ENCODE peak calls at places on chromosomes 4 and X, in four cellular contexts. N, K, R and D are unnamed samples.

GRCh38 chr4:102299708-102300107 is 45.6 kb downstream of the SLC39A8 start:
- DNase-seq in K (peak), R (no peak), N (peak), D (peak)

GRCh38 chrX:122133478-122133877 is 1050.6 kb upstream of the GRIA3 start:
- DNase-seq in R (no peak), N (no peak), K (no peak), D (no peak)

GRCh38 chrX:88024022-88024421 is 506.4 kb downstream of the KLHL4 start:
- DNase-seq in N (no peak), K (no peak), R (no peak), D (no peak)

GRCh38 chr4:101349346-101350064 is 2.2 kb upstream of the PPP3CA start:
- DNase-seq in R (no peak), K (no peak), N (no peak), D (peak)

GRCh38 chr4:7158081-7158750 is 34.1 kb upstream of the SORCS2 start:
- DNase-seq in R (no peak), K (no peak), N (no peak), D (no peak)

GRCh38 chr4:100170986-100171385 is 19.3 kb downstream of the DDIT4L start:
- DNase-seq in N (no peak), R (no peak), K (no peak), D (peak)

GRCh38 chrX:40866878-40867277 is 131.5 kb upstream of the MED14 start:
- DNase-seq in N (no peak), K (no peak), R (no peak), D (peak)

GRCh38 chr4:77599378-77599777 is 6.2 kb upstream of the CXCL13 start:
- DNase-seq in K (peak), R (no peak), N (peak), D (peak)

GRCh38 chrX:150310881-150311280 is 52.2 kb upstream of the MAMLD1 start:
- DNase-seq in N (no peak), R (no peak), K (no peak), D (no peak)

GRCh38 chrX:138777230-138777629 is 65.7 kb upstream of the FGF13 start:
- DNase-seq in R (no peak), K (no peak), N (peak), D (no peak)

GRCh38 chr4:153495480-153496206 is 29.5 kb downstream of the TMEM131L start:
- DNase-seq in K (no peak), R (no peak), N (no peak), D (no peak)

GRCh38 chr4:153499005-153499404 is 32.8 kb downstream of the TMEM131L start:
- DNase-seq in K (no peak), R (no peak), N (no peak), D (no peak)

GRCh38 chr4:153497988-153498967 is 32.1 kb downstream of the TMEM131L start:
- DNase-seq in N (no peak), K (peak), R (peak), D (no peak)

GRCh38 chr4:153494562-153494961 is 28.4 kb downstream of the TMEM131L start:
- DNase-seq in R (no peak), N (no peak), K (no peak), D (no peak)

GRCh38 chr4:153497091-153497531 is 31.0 kb downstream of the TMEM131L start:
- DNase-seq in R (no peak), K (peak), N (peak), D (peak)
- TF ChIP-seq FOS in R (no peak), K (no peak), N (no peak), D (peak)

GRCh38 chr4:151730003-151730559 is 30.7 kb downstream of the GATB start:
- DNase-seq in R (no peak), K (no peak), N (no peak), D (no peak)
- TF ChIP-seq FOS in R (no peak), K (no peak), N (no peak), D (no peak)

DNA sequence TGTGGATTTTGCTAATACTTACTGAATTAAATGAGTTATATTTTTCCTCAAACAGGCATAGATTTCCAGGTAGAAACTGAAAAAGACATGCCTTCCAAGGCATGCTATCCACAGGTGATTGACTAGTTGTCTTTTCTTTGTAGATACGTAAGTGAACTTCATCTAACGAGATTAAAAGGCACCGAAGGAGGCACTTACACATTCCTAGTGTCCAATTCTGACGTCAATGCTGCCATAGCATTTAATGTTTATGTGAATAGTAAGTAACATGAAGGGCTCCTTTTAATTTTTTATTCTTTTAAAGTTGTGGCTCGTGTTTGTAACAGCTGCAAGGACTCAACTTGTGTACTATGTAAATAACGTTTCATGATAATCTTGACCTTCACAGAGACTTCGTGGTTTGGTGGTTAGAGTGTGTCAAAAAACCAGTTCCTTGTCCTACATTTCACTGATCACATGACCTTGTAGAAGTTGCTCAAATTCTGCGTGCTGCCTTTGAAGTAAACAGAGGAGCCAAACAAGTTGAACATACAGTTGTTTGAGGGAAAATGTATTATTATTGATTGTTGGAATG is 51.6 kb downstream of the KIT start:
- DNase-seq in N (no peak), K (peak), R (no peak), D (no peak)
- TF ChIP-seq FOS in N (no peak), K (no peak), R (no peak), D (no peak)

DNA sequence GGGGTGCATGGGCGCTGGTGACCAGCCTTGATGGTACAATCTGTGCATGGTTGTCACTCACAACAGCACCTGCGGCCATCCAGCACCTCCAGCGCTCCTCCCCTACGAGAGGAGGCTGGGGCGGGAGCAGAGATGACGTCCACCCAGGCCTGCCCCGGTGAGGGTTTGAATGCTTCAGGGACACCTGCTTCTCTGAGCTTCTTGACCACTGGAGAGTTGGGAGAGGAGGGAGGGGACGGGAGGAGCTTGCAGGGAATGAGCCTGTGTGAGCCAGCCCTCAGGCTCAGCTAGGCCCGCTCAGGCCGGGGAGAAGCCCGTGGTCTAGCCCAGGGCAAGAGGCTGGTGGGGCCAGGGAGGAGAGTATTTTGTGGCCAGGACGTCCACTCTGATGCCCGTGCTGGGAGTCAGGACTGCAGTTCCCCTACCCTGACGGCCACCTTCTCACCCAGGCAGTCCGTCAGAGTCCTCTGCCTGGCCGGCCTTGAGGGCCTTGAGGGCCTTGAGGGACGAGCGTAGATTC is 59.2 kb downstream of the CPZ start:
- DNase-seq in R (no peak), K (no peak), N (no peak), D (no peak)
- TF ChIP-seq FOS in R (no peak), K (no peak), N (no peak), D (no peak)

GRCh38 chr4:2363056-2363719 is 55.3 kb downstream of the ZFYVE28 start:
- DNase-seq in N (no peak), R (no peak), K (no peak), D (no peak)
- TF ChIP-seq FOS in N (no peak), R (no peak), K (no peak), D (no peak)

GRCh38 chrX:151974336-151975227 is at the start of gene GABRE:
- DNase-seq in K (no peak), N (peak), R (no peak), D (peak)

GRCh38 chrX:151973262-151973661 is 1.2 kb downstream of the GABRE start:
- DNase-seq in R (no peak), N (no peak), K (no peak), D (peak)

GRCh38 chrX:151970027-151970426 is 4.4 kb downstream of the GABRE start:
- DNase-seq in R (no peak), K (no peak), N (no peak), D (no peak)

GRCh38 chrX:151973851-151974335 is 583 bp downstream of the GABRE start:
- DNase-seq in N (peak), R (no peak), K (no peak), D (peak)

DNA sequence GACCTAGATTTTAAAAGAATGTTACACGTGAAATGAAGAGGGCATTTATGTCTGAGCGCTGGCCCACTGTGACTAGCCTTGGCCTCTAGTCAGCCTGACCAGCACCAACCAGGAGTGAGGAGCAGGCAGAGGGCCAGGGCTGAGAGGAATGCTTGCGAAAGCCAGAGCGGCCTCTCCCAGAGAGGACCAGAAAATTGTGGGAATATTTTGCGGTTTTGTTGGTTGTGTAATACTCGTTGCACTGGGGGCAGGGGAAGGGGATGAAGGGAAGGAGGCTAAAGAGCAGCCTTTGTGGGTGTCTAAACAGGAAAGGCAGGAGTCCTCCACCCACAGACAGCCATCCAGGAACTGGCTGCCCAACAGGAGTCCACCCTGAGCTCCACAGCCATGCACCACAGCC is 3.8 kb downstream of the GABRE start:
- DNase-seq in K (peak), N (no peak), R (no peak), D (no peak)
- TF ChIP-seq FOS in K (no peak), N (no peak), R (no peak), D (no peak)